ENCODE peak calls at places on chromosomes 11 and 22, in ten cellular contexts. U is stimulated activated CD4-positive, alpha-beta T cell treated with anti-CD3 and anti-CD28 coated beads, Interleukin-2, amount 100 ng/mL, for 48 hours; L is CD4-positive, alpha-beta memory T cell; D is heart right ventricle; W is activated CD4-positive, alpha-beta T cell treated with anti-CD3 and anti-CD28 coated beads, Interleukin-2, amount 50 U/mL, for 1 hour; H is kidney epithelial cell; R is natural killer cell treated with Interleukin-12 subunit alpha and Interleukin-12 subunit beta and Interleukin-15 and Interleukin-18, amount 100 ng/mL, for 72 hours; G is neuronal stem cell; E is COR-L47; K is activated naive CD4-positive, alpha-beta T cell treated with Interleukin-2 at 50 U/mL for 16 hours. A is an unnamed sample.

GRCh38 chr22:22358136-22358535 is 113.5 kb downstream of the VPREB1 start:
- DNase-seq in U (no peak), L (no peak), D (no peak), W (no peak), H (no peak), R (no peak), G (no peak), E (no peak), K (no peak), A (no peak)

GRCh38 chr11:1510928-1511327 is 24.3 kb upstream of the MOB2 start:
- DNase-seq in U (no peak), L (no peak), D (peak; percentile 2), W (no peak), H (no peak), R (no peak), G (no peak), E (no peak), K (no peak), A (no peak)

GRCh38 chr22:36541831-36542391 is 12.9 kb upstream of the EIF3D start:
- DNase-seq in U (peak; percentile 28), L (no peak), D (no peak), W (no peak), H (peak; percentile 94), R (no peak), G (no peak), E (no peak), K (peak; percentile 47), A (no peak)

GRCh38 chr11:41714101-41714500 is 254.6 kb upstream of the LRRC4C start:
- DNase-seq in U (no peak), L (no peak), D (no peak), W (no peak), H (peak; percentile 1), R (no peak), G (no peak), E (no peak), K (no peak), A (no peak)

GRCh38 chr22:23534851-23535717 is 45.0 kb downstream of the IGLL1 start:
- DNase-seq in U (no peak), L (no peak), D (no peak), W (no peak), H (no peak), R (no peak), G (no peak), E (no peak), K (no peak), A (no peak)

GRCh38 chr22:43263645-43264514 is 76.9 kb upstream of the TTLL12 start:
- DNase-seq in U (peak; percentile 75), L (peak; percentile 73), D (peak; percentile 30), W (peak; percentile 79), H (peak; percentile 54), R (peak; percentile 91), G (no peak), E (peak; percentile 90), K (peak; percentile 84), A (peak; percentile 98)

GRCh38 chr11:1049431-1049891 is 12.9 kb upstream of the MUC6 start:
- DNase-seq in U (no peak), L (no peak), D (peak; percentile 11), W (no peak), H (no peak), R (peak; percentile 51), G (no peak), E (peak; percentile 87), K (no peak), A (no peak)

GRCh38 chr22:39655736-39656285 is 85.3 kb downstream of the CACNA1I start:
- DNase-seq in U (no peak), L (no peak), D (no peak), W (no peak), H (no peak), R (no peak), G (no peak), E (no peak), K (no peak), A (no peak)

GRCh38 chr11:115407496-115407895 is 96.7 kb downstream of the CADM1 start:
- DNase-seq in U (no peak), L (no peak), D (no peak), W (no peak), H (no peak), R (no peak), G (no peak), E (no peak), K (no peak), A (no peak)

GRCh38 chr11:71472941-71473792 is 20.2 kb downstream of the NADSYN1 start:
- DNase-seq in U (no peak), L (no peak), D (no peak), W (no peak), H (no peak), R (peak; percentile 49), G (no peak), E (no peak), K (no peak), A (no peak)

GRCh38 chr11:105139669-105140068 is at the start of gene CARD18:
- DNase-seq in U (no peak), L (no peak), D (no peak), W (no peak), H (no peak), R (no peak), G (no peak), E (no peak), K (no peak), A (no peak)

GRCh38 chr11:69296890-69297224 is 2.9 kb downstream of the MYEOV start:
- DNase-seq in U (no peak), L (no peak), D (no peak), W (no peak), H (no peak), R (no peak), G (no peak), E (no peak), K (no peak), A (no peak)

GRCh38 chr11:63503492-63503891 is 2.4 kb upstream of the LGALS12 start:
- DNase-seq in U (no peak), L (no peak), D (no peak), W (no peak), H (no peak), R (no peak), G (no peak), E (no peak), K (no peak), A (no peak)

GRCh38 chr22:38732251-38732815 is 23.5 kb downstream of the SUN2 start:
- DNase-seq in U (no peak), L (no peak), D (no peak), W (no peak), H (no peak), R (no peak), G (no peak), E (no peak), K (no peak), A (no peak)

GRCh38 chr11:128298271-128298670 is 289.1 kb downstream of the ETS1 start:
- DNase-seq in U (no peak), L (no peak), D (no peak), W (no peak), H (no peak), R (no peak), G (no peak), E (no peak), K (no peak), A (no peak)

GRCh38 chr11:83051760-83052671 is 19.7 kb downstream of the RAB30 start:
- DNase-seq in U (no peak), L (no peak), D (peak; percentile 49), W (no peak), H (no peak), R (no peak), G (no peak), E (no peak), K (no peak), A (no peak)

GRCh38 chr11:62539238-62539925 is 7.2 kb downstream of the AHNAK start:
- DNase-seq in U (no peak), L (no peak), D (peak; percentile 73), W (peak; percentile 43), H (peak; percentile 73), R (no peak), G (no peak), E (peak; percentile 76), K (peak; percentile 76), A (no peak)

GRCh38 chr22:41411021-41411851 is 29.5 kb downstream of the TEF start:
- DNase-seq in U (no peak), L (no peak), D (no peak), W (no peak), H (no peak), R (no peak), G (no peak), E (no peak), K (no peak), A (no peak)